ENCODE peak calls at places on chromosomes 1 and 21, in nine cellular contexts. L is stimulated activated CD4-positive, alpha-beta T cell treated with anti-CD3 and anti-CD28 coated beads, Interleukin-4, amount 100 ng/mL, for 1 hour; N is AG08396; G is aorta; W is activated CD4-positive, CD25-positive, alpha-beta regulatory T cell; S is RPMI8226; O is Kasumi-1; X is astrocyte of the hippocampus; B is activated naive CD4-positive, alpha-beta T cell. Q is an unnamed sample.

GRCh38 chr1:91613594-91613993 is 112.9 kb downstream of the CDC7 start:
- DNase-seq in O (no peak), W (no peak), X (no peak), S (no peak), N (no peak), L (no peak), B (no peak), G (no peak), Q (no peak)

GRCh38 chr1:44031900-44032817 is 897 bp upstream of the SLC6A9 start:
- DNase-seq in L (no peak), B (no peak), S (peak), W (no peak), X (no peak), N (no peak), O (no peak), G (peak), Q (no peak)

GRCh38 chr1:58933599-58933926 is 149.7 kb upstream of the JUN start:
- DNase-seq in S (no peak), L (no peak), X (no peak), B (no peak), G (no peak), W (no peak), O (peak), N (no peak), Q (no peak)

GRCh38 chr1:47262787-47263413 is 30.9 kb upstream of the TAL1 start:
- DNase-seq in G (no peak), W (peak), X (peak), O (peak), L (peak), N (peak), S (peak), B (peak), Q (peak)

GRCh38 chr1:116359060-116359830 is 13.8 kb upstream of the ATP1A1 start:
- DNase-seq in G (no peak), O (no peak), L (no peak), N (no peak), B (no peak), X (peak), S (no peak), W (no peak), Q (no peak)

GRCh38 chr1:32695098-32695904 is 7.3 kb downstream of the SYNC start:
- DNase-seq in S (peak), W (no peak), G (peak), L (no peak), X (peak), O (peak), B (no peak), N (peak), Q (no peak)

GRCh38 chr1:165738794-165739193 is 29.9 kb downstream of the TMCO1 start:
- DNase-seq in N (no peak), X (no peak), S (no peak), B (no peak), W (no peak), O (no peak), L (no peak), G (no peak), Q (no peak)

GRCh38 chr1:167714851-167715652 is 6.7 kb upstream of the MPZL1 start:
- DNase-seq in O (peak), X (peak), N (peak), G (peak), L (peak), S (peak), B (peak), W (peak), Q (peak)

GRCh38 chr1:110533230-110533629 is 14.3 kb upstream of the KCNA10 start:
- DNase-seq in G (no peak), N (no peak), L (no peak), W (no peak), O (no peak), S (peak), B (no peak), X (no peak), Q (no peak)

GRCh38 chr21:45343891-45344290 is 56.2 kb upstream of the POFUT2 start:
- DNase-seq in S (no peak), B (no peak), N (no peak), X (no peak), G (no peak), O (no peak), L (no peak), W (no peak), Q (no peak)

GRCh38 chr1:226874579-226875425 is 4.4 kb downstream of the PSEN2 start:
- DNase-seq in S (no peak), W (no peak), O (peak), X (no peak), N (no peak), L (no peak), G (no peak), B (no peak), Q (no peak)

GRCh38 chr1:245091818-245092637 is 62.8 kb upstream of the KIF26B start:
- DNase-seq in G (no peak), X (peak), B (no peak), S (no peak), O (peak), N (peak), L (no peak), W (no peak), Q (no peak)

GRCh38 chr1:236733654-236734053 is 47.4 kb downstream of the ACTN2 start:
- DNase-seq in O (no peak), B (no peak), S (no peak), W (no peak), X (peak), L (no peak), G (no peak), N (no peak), Q (no peak)

GRCh38 chr1:18606443-18607288 is 24.0 kb upstream of the PAX7 start:
- DNase-seq in G (peak), W (no peak), S (no peak), B (no peak), L (no peak), X (no peak), N (no peak), O (no peak), Q (no peak)

GRCh38 chr1:154697710-154698109 is 89.7 kb upstream of the ADAR start:
- DNase-seq in L (no peak), X (no peak), O (no peak), N (no peak), W (no peak), G (no peak), S (no peak), B (no peak), Q (no peak)

GRCh38 chr1:20634065-20634593 is 871 bp downstream of the PINK1 start:
- DNase-seq in O (no peak), S (peak), X (peak), B (no peak), N (no peak), G (no peak), L (peak), W (no peak), Q (no peak)

GRCh38 chr1:10519016-10519417 is 44.3 kb downstream of the PEX14 start:
- DNase-seq in X (no peak), N (no peak), O (no peak), G (no peak), W (no peak), S (no peak), L (no peak), B (no peak), Q (no peak)

GRCh38 chr1:222529916-222530315 is 18.0 kb downstream of the HHIPL2 start:
- DNase-seq in B (no peak), L (no peak), O (no peak), N (no peak), S (no peak), X (peak), G (no peak), W (no peak), Q (no peak)

GRCh38 chr1:63704443-63704842 is 69.4 kb upstream of the ROR1 start:
- DNase-seq in X (no peak), L (no peak), N (no peak), O (no peak), G (no peak), W (no peak), S (no peak), B (no peak), Q (no peak)

GRCh38 chr21:45542667-45543370 is 579 bp upstream of the SLC19A1 start:
- DNase-seq in X (no peak), L (no peak), G (peak), O (no peak), S (peak), N (peak), W (no peak), B (no peak), Q (no peak)

GRCh38 chr1:200619894-200620272 is 668 bp downstream of the KIF14 start:
- DNase-seq in L (no peak), B (no peak), S (no peak), W (no peak), G (no peak), O (no peak), X (no peak), N (no peak), Q (no peak)

GRCh38 chr1:3283849-3284248 is 170.6 kb upstream of the ARHGEF16 start:
- DNase-seq in G (peak), X (peak), B (no peak), O (no peak), W (no peak), S (peak), L (peak), N (peak), Q (peak)

GRCh38 chr1:65170511-65171142 is 22.6 kb downstream of the AK4 start:
- DNase-seq in G (no peak), X (peak), L (no peak), W (no peak), O (peak), B (no peak), S (no peak), N (no peak), Q (no peak)

GRCh38 chr1:119611701-119612113 is 36.4 kb downstream of the ZNF697 start:
- DNase-seq in L (peak), W (peak), N (peak), S (peak), G (peak), B (peak), O (peak), X (peak), Q (peak)

GRCh38 chr1:4172659-4173599 is 272.9 kb upstream of the C1orf174 start:
- DNase-seq in O (no peak), X (no peak), W (no peak), G (no peak), B (no peak), N (peak), S (peak), L (no peak), Q (peak)

GRCh38 chr1:95652423-95652958 is 418.5 kb downstream of the RWDD3 start:
- DNase-seq in B (no peak), G (no peak), S (no peak), X (no peak), L (no peak), O (no peak), N (no peak), W (no peak), Q (no peak)

GRCh38 chr1:178895928-178896327 is 25.1 kb upstream of the ANGPTL1 start:
- DNase-seq in O (no peak), S (no peak), W (no peak), L (no peak), N (no peak), G (no peak), B (no peak), X (no peak), Q (no peak)

GRCh38 chr1:185291647-185292046 is 25.4 kb downstream of the IVNS1ABP start:
- DNase-seq in S (no peak), B (no peak), L (no peak), W (no peak), O (peak), X (no peak), G (no peak), N (no peak), Q (no peak)

GRCh38 chr1:5983361-5984103 is 8.7 kb downstream of the NPHP4 start:
- DNase-seq in B (no peak), W (no peak), L (no peak), N (peak), G (no peak), O (no peak), S (no peak), X (peak), Q (no peak)